ENCODE peak calls at places on chromosome 19, in five cellular contexts. H is fibroblast of pulmonary artery, T is heart right ventricle, N is AG04450, P is neural progenitor cell. Q is an unnamed sample.
A peak's percentile ranks its signal among the peaks of the same experiment; 100 is the strongest.

GRCh38 chr19:13833330-13834265 is 38.4 kb downstream of the ZSWIM4 start:
- DNase-seq in H (peak; percentile 90), T (peak; percentile 97), N (peak; percentile 53), P (peak; percentile 95), Q (no peak)

GRCh38 chr19:1001538-1002166 is 1.4 kb downstream of the GRIN3B start:
- DNase-seq in H (no peak), T (peak; percentile 68), N (no peak), P (peak; percentile 79), Q (no peak)

GRCh38 chr19:37936166-37936565 is 29.2 kb downstream of the SIPA1L3 start:
- DNase-seq in H (no peak), T (no peak), N (no peak), P (no peak), Q (no peak)

GRCh38 chr19:1503089-1503924 is 9.5 kb downstream of the ADAMTSL5 start:
- DNase-seq in H (peak; percentile 31), T (peak; percentile 64), N (no peak), P (peak; percentile 86), Q (no peak)

GRCh38 chr19:17058236-17058635 is 17.0 kb downstream of the HAUS8 start:
- DNase-seq in H (peak; percentile 62), T (no peak), N (no peak), P (no peak), Q (no peak)

GRCh38 chr19:45076029-45076850 is at the start of gene ZNF296:
- DNase-seq in H (peak; percentile 27), T (peak; percentile 74), N (no peak), P (peak; percentile 91), Q (no peak)

GRCh38 chr19:36686365-36687213 is 823 bp upstream of the ZNF567 start:
- DNase-seq in H (peak; percentile 14), T (peak; percentile 26), N (no peak), P (peak; percentile 19), Q (peak; percentile 1)

GRCh38 chr19:42423462-42424344 is 3.5 kb downstream of the LIPE start:
- DNase-seq in H (peak; percentile 93), T (peak; percentile 88), N (peak; percentile 85), P (peak; percentile 92), Q (peak; percentile 50)

GRCh38 chr19:58317481-58318072 is 9.2 kb upstream of the ZSCAN22 start:
- DNase-seq in H (peak; percentile 67), T (no peak), N (no peak), P (peak; percentile 78), Q (no peak)

GRCh38 chr19:44948237-44948636 is 2.4 kb downstream of the APOC2 start:
- DNase-seq in H (no peak), T (no peak), N (no peak), P (no peak), Q (no peak)

GRCh38 chr19:9431475-9431874 is 3.9 kb downstream of the ZNF266 start:
- DNase-seq in H (no peak), T (peak; percentile 33), N (no peak), P (peak; percentile 58), Q (no peak)

GRCh38 chr19:1400281-1401137 is 833 bp downstream of the GAMT start:
- DNase-seq in H (no peak), T (peak; percentile 73), N (no peak), P (peak; percentile 40), Q (no peak)

GRCh38 chr19:58439576-58440554 is at the start of gene ZNF132:
- DNase-seq in H (peak; percentile 100), T (peak; percentile 92), N (peak; percentile 99), P (peak; percentile 85), Q (peak; percentile 97)

GRCh38 chr19:18157465-18158063 is 4.6 kb downstream of the PIK3R2 start:
- DNase-seq in H (no peak), T (no peak), N (no peak), P (peak; percentile 79), Q (no peak)

GRCh38 chr19:41367848-41368301 is 3.9 kb upstream of the B9D2 start:
- DNase-seq in H (peak; percentile 89), T (no peak), N (peak; percentile 81), P (no peak), Q (peak; percentile 73)

GRCh38 chr19:44686896-44687295 is 12.1 kb upstream of the CEACAM16 start:
- DNase-seq in H (no peak), T (no peak), N (no peak), P (no peak), Q (no peak)

GRCh38 chr19:13825489-13826475 is 30.5 kb downstream of the ZSWIM4 start:
- DNase-seq in H (no peak), T (no peak), N (no peak), P (peak; percentile 75), Q (no peak)

GRCh38 chr19:46000497-46001246 is 5.4 kb downstream of the CCDC61 start:
- DNase-seq in H (no peak), T (peak; percentile 44), N (no peak), P (peak; percentile 79), Q (no peak)

GRCh38 chr19:51689751-51690358 is 3.3 kb upstream of the SPACA6 start:
- DNase-seq in H (peak; percentile 64), T (peak; percentile 63), N (no peak), P (peak; percentile 77), Q (no peak)

GRCh38 chr19:7989071-7989575 is 16.3 kb downstream of the ELAVL1 start:
- DNase-seq in H (peak; percentile 23), T (no peak), N (no peak), P (no peak), Q (no peak)

GRCh38 chr19:17719730-17720486 is 628 bp downstream of the MAP1S start:
- DNase-seq in H (no peak), T (peak; percentile 24), N (no peak), P (peak; percentile 37), Q (no peak)

GRCh38 chr19:5137571-5138124 is 168.7 kb downstream of the KDM4B start:
- DNase-seq in H (no peak), T (no peak), N (no peak), P (peak; percentile 70), Q (no peak)

GRCh38 chr19:12642506-12642905 is 24.0 kb downstream of the MAN2B1 start:
- DNase-seq in H (no peak), T (no peak), N (no peak), P (no peak), Q (no peak)

GRCh38 chr19:28640506-28640905 is 572.4 kb downstream of the UQCRFS1 start:
- DNase-seq in H (no peak), T (no peak), N (no peak), P (no peak), Q (no peak)

GRCh38 chr19:9885077-9885552 is 50.0 kb downstream of the PIN1 start:
- DNase-seq in H (peak; percentile 53), T (peak; percentile 28), N (no peak), P (no peak), Q (no peak)

GRCh38 chr19:10979950-10980349 is 19.1 kb downstream of the SMARCA4 start:
- DNase-seq in H (no peak), T (no peak), N (no peak), P (no peak), Q (no peak)

GRCh38 chr19:32686847-32687450 is 4.7 kb upstream of the NUDT19 start:
- DNase-seq in H (no peak), T (no peak), N (no peak), P (no peak), Q (no peak)

GRCh38 chr19:8368136-8368535 is 4.2 kb downstream of the ANGPTL4 start:
- DNase-seq in H (no peak), T (no peak), N (no peak), P (no peak), Q (no peak)

GRCh38 chr19:12155324-12155723 is 1.2 kb downstream of the ZNF625 start:
- DNase-seq in H (no peak), T (no peak), N (no peak), P (no peak), Q (no peak)

GRCh38 chr19:49893135-49893534 is 3.6 kb downstream of the IL4I1 start:
- DNase-seq in H (no peak), T (no peak), N (no peak), P (no peak), Q (no peak)

GRCh38 chr19:49894011-49894664 is 2.5 kb downstream of the IL4I1 start:
- DNase-seq in H (no peak), T (no peak), N (no peak), P (no peak), Q (no peak)

GRCh38 chr19:49895566-49896297 is 955 bp downstream of the IL4I1 start:
- DNase-seq in H (no peak), T (no peak), N (no peak), P (no peak), Q (no peak)

GRCh38 chr19:49896863-49897621 is at the start of gene IL4I1:
- DNase-seq in H (peak; percentile 38), T (no peak), N (no peak), P (no peak), Q (peak; percentile 73)

GRCh38 chr19:49894879-49895565 is 1.7 kb downstream of the IL4I1 start:
- DNase-seq in H (no peak), T (no peak), N (no peak), P (no peak), Q (no peak)
- TF ChIP-seq CTCF in H (no peak), T (no peak), N (no peak), P (no peak), Q (no peak)

GRCh38 chr19:54558339-54558738 is 15.3 kb upstream of the LILRA2 start:
- DNase-seq in H (no peak), T (no peak), N (no peak), P (no peak), Q (no peak)
- H3K4me3 ChIP-seq in H (no peak overlapping the region), T (no peak overlapping the region), N (no peak overlapping the region), P (no peak overlapping the region), Q (no peak overlapping the region)

GRCh38 chr19:23516266-23516665 is 121.0 kb upstream of the ZNF91 start:
- DNase-seq in H (no peak), T (no peak), N (no peak), P (no peak), Q (no peak)
- TF ChIP-seq CTCF in H (no peak), T (no peak), N (no peak), P (no peak), Q (no peak)

GRCh38 chr19:48963371-48964204 is 1.5 kb upstream of the FTL start:
- DNase-seq in H (peak; percentile 75), T (peak; percentile 78), N (no peak), P (peak; percentile 73), Q (no peak)
- H3K4me3 ChIP-seq in H (peak overlapping the region; percentile 53), T (peak overlapping the region; percentile 91), N (peak overlapping the region; percentile 20), P (peak overlapping the region; percentile 23), Q (peak overlapping the region; percentile 51)

DNA sequence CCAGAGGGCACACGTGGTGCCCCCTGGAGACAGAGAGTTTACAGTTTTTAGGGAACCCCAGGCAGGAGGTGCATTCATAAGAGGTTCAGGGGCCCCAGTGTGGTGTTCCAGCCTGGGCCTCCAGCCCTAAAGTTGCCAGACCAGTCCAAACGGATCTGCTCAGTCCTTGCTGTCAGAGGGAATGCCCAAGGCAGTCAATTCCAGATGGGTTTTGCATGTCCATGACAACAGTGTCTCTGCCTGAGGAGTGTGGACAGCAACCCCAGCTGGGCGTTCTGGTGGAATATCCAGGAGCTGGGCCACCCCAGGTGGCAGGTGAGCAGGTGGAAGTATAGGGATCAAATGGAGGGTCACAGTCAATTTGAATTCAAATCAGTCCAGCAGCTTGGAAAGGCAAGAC is 25.3 kb downstream of the FBXO27 start:
- DNase-seq in H (no peak), T (no peak), N (no peak), P (no peak), Q (no peak)
- TF ChIP-seq CTCF in H (no peak), T (no peak), N (no peak), P (no peak), Q (no peak)